ENCODE peak calls at places on chromosomes 12 and 14, in six cellular contexts. J is aorta, S is vagina, L is sigmoid colon, B is psoas muscle, K is GM23248. W is an unnamed sample.
A peak's percentile ranks its signal among the peaks of the same experiment; 100 is the strongest.

GRCh38 chr12:131555866-131556265 is 155.0 kb upstream of the SFSWAP start:
- DNase-seq in J (no peak), L (no peak), K (no peak), S (no peak), B (no peak), W (no peak)

GRCh38 chr12:111434049-111434448 is 28.3 kb downstream of the SH2B3 start:
- DNase-seq in L (no peak), J (peak; percentile 9), S (no peak), B (no peak), K (no peak), W (no peak)

GRCh38 chr14:63664143-63664460 is 22.4 kb upstream of the WDR89 start:
- DNase-seq in L (no peak), K (no peak), B (no peak), J (no peak), S (no peak), W (no peak)

GRCh38 chr12:111842556-111843396 is 748 bp downstream of the MAPKAPK5 start:
- DNase-seq in J (no peak), L (no peak), K (peak; percentile 63), B (no peak), S (no peak), W (peak; percentile 29)

GRCh38 chr12:3489057-3489456 is 1.9 kb upstream of the PRMT8 start:
- DNase-seq in S (no peak), L (no peak), B (no peak), J (no peak), K (peak; percentile 39), W (no peak)

GRCh38 chr14:81509838-81510452 is 23.7 kb downstream of the SEL1L start:
- DNase-seq in J (no peak), K (peak; percentile 25), L (no peak), B (no peak), S (no peak), W (peak; percentile 88)

GRCh38 chr12:28710882-28711281 is 438.2 kb upstream of the FAR2 start:
- DNase-seq in S (no peak), J (no peak), B (no peak), K (peak; percentile 92), L (no peak), W (no peak)

GRCh38 chr14:54300881-54301280 is 95.9 kb upstream of the CDKN3 start:
- DNase-seq in J (no peak), S (no peak), L (no peak), B (no peak), K (no peak), W (no peak)

GRCh38 chr12:61860439-61860838 is 399.8 kb upstream of the USP15 start:
- DNase-seq in K (no peak), B (no peak), S (no peak), L (no peak), J (no peak), W (no peak)

GRCh38 chr12:49983892-49984291 is 11.1 kb downstream of the AQP6 start:
- DNase-seq in J (no peak), K (peak; percentile 87), L (no peak), S (no peak), B (no peak), W (peak; percentile 92)

GRCh38 chr12:57141249-57141648 is 6.2 kb downstream of the LRP1-AS start:
- DNase-seq in K (no peak), L (no peak), B (no peak), S (no peak), J (peak; percentile 32), W (no peak)

GRCh38 chr14:99137001-99137700 is 134.8 kb downstream of the BCL11B start:
- DNase-seq in K (no peak), L (peak; percentile 24), S (peak; percentile 77), B (no peak), J (peak; percentile 5), W (no peak)

GRCh38 chr14:72663076-72663487 is 230.8 kb downstream of the DPF3 start:
- DNase-seq in K (no peak), S (no peak), J (no peak), B (no peak), L (no peak), W (no peak)

GRCh38 chr12:123363743-123364531 is 710 bp downstream of the SBNO1 start:
- DNase-seq in J (peak; percentile 58), K (peak; percentile 59), L (peak; percentile 69), S (peak; percentile 88), B (peak; percentile 70), W (peak; percentile 50)

GRCh38 chr12:90801776-90802175 is 153.2 kb downstream of the CCER1 start:
- DNase-seq in K (peak; percentile 72), B (no peak), J (no peak), S (no peak), L (no peak), W (no peak)

GRCh38 chr12:124938606-124939427 is 24.4 kb upstream of the UBC start:
- DNase-seq in B (peak; percentile 81), S (peak; percentile 89), J (peak; percentile 78), K (peak; percentile 97), L (peak; percentile 86), W (peak; percentile 88)

GRCh38 chr12:122982494-122982850 is 2.0 kb downstream of the ARL6IP4 start:
- DNase-seq in L (no peak), K (no peak), J (no peak), B (peak; percentile 38), S (no peak), W (no peak)

DNA sequence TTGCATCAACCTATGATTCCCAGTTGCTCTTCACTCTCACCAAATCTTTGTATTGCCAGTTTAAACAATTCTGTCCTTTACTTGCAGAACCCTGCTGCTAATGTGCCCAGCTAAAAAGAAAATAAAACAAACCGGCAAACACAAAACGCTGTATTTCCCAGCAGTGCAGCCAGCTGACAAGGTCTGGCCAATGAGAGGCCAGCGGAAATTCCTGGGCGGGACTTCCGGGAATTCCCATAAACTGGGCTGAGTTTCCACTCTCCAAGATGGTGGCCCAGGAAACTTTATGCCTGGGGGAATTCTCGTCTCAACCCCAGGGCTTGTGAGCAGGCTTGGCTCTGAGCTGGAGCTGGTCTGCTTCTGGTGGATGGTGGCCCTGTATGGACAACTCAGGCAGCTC is 807.3 kb upstream of the TMEM132C start:
- DNase-seq in K (no peak), S (no peak), J (no peak), B (no peak), L (no peak), W (no peak)
- H3K27me3 ChIP-seq in K (peaks cover 12% of the 10 kb centered on the region), S (peaks cover 11% of the 10 kb centered on the region), J (no peaks in the 10 kb centered on the region), B (no peaks in the 10 kb centered on the region), L (peaks cover 20% of the 10 kb centered on the region), W (peaks cover 46% of the 10 kb centered on the region)

GRCh38 chr14:58151264-58151700 is 731 bp downstream of the ARMH4 start:
- DNase-seq in L (no peak), J (no peak), B (no peak), K (no peak), S (no peak), W (no peak)

GRCh38 chr14:58141893-58142292 is 10.1 kb downstream of the ARMH4 start:
- DNase-seq in K (no peak), S (no peak), B (no peak), L (no peak), J (no peak), W (no peak)

GRCh38 chr14:58149196-58149595 is 2.8 kb downstream of the ARMH4 start:
- DNase-seq in L (no peak), J (no peak), S (no peak), K (no peak), B (no peak), W (no peak)

GRCh38 chr14:58150243-58150805 is 1.7 kb downstream of the ARMH4 start:
- DNase-seq in J (no peak), K (no peak), B (no peak), L (no peak), S (no peak), W (no peak)

DNA sequence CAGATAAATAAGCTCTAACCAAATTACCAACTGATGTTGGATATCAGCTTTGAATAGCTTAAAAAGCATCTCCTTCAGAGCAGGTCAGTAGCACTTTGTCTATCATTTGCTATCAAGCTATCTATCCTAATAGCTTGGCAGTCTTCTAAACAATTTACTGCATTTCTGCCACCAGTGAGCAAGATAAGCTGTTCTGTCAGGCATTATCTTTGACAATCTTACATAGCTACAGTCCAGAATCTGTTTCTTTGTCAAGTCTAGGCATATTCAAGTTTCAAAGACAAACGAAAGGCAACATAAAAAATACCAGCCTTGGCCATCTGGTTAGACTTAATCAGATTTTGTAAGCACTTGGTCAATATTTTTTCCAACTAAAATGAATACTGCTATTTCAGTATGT is 5.6 kb downstream of the ARMH4 start:
- DNase-seq in K (no peak), S (no peak), L (no peak), B (no peak), J (no peak), W (no peak)
- H3K27me3 ChIP-seq in K (peaks cover 6% of the 10 kb centered on the region), S (no peaks in the 10 kb centered on the region), L (no peaks in the 10 kb centered on the region), B (no peaks in the 10 kb centered on the region), J (no peaks in the 10 kb centered on the region), W (peaks cover 21% of the 10 kb centered on the region)

GRCh38 chr14:41605550-41606248 is 977 bp upstream of the LRFN5 start:
- DNase-seq in L (peak; percentile 62), J (no peak), K (peak; percentile 55), S (peak; percentile 86), B (peak; percentile 25), W (peak; percentile 84)

GRCh38 chr14:41607119-41607785 is 576 bp downstream of the LRFN5 start:
- DNase-seq in L (no peak), J (no peak), S (peak; percentile 87), K (peak; percentile 56), B (peak; percentile 30), W (peak; percentile 75)

GRCh38 chr14:41606249-41607118 is at the start of gene LRFN5:
- DNase-seq in K (peak; percentile 79), S (no peak), J (peak; percentile 56), L (peak; percentile 67), B (peak; percentile 54), W (peak; percentile 82)

GRCh38 chr14:41607966-41608663 is 1.4 kb downstream of the LRFN5 start:
- DNase-seq in S (peak; percentile 85), J (no peak), B (peak; percentile 28), K (peak; percentile 45), L (peak; percentile 63), W (peak; percentile 58)

GRCh38 chr14:41604793-41605534 is 1.7 kb upstream of the LRFN5 start:
- DNase-seq in L (peak; percentile 77), S (peak; percentile 87), J (no peak), B (peak; percentile 65), K (peak; percentile 88), W (peak; percentile 92)
- H3K27me3 ChIP-seq in L (peaks cover 40% of the 10 kb centered on the region), S (no peaks in the 10 kb centered on the region), J (peaks cover 2% of the 10 kb centered on the region), B (no peaks in the 10 kb centered on the region), K (peaks cover 11% of the 10 kb centered on the region), W (no peaks in the 10 kb centered on the region)

GRCh38 chr14:100724061-100724460 is 2.6 kb upstream of the DLK1 start:
- DNase-seq in B (peak; percentile 12), J (no peak), S (no peak), L (no peak), K (no peak), W (no peak)
- H3K27me3 ChIP-seq in B (no peaks in the 10 kb centered on the region), J (no peaks in the 10 kb centered on the region), S (no peaks in the 10 kb centered on the region), L (peaks cover 35% of the 10 kb centered on the region), K (peaks cover 52% of the 10 kb centered on the region), W (peaks cover 34% of the 10 kb centered on the region)

GRCh38 chr12:113088971-113089756 is 32.6 kb downstream of the DTX1 start:
- DNase-seq in L (no peak), K (no peak), J (no peak), S (no peak), B (no peak), W (no peak)
- H3K27me3 ChIP-seq in L (peaks cover 33% of the 10 kb centered on the region), K (peaks cover 14% of the 10 kb centered on the region), J (no peaks in the 10 kb centered on the region), S (no peaks in the 10 kb centered on the region), B (no peaks in the 10 kb centered on the region), W (no peaks in the 10 kb centered on the region)

DNA sequence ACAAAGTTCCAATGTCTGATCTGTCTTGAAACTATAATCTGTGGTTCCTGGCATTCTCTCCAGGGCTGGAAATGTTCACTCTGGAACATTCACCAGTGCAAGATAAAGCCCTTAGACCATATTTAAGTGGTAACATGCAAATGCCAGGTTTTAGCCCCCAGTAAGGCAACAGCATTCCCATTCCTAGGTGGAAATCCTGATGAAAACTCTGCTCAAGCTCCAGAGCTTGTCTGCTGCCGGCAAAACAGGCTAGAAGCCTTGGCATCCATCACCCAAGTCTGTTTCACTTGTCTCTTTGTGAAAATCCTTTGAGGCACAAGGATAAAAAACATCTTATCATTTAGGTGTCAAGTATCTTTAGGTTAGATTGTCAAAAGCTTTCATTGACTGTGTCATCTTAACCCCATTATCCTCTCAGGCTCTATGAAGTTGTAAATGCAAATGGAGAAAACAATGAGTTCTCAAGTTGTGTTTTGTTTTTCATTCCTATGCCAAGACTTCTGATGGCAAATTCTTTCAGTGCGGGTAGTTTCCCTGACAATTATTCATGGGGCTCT is 344.7 kb downstream of the NELL2 start:
- DNase-seq in J (no peak), L (no peak), S (no peak), K (no peak), B (no peak), W (no peak)
- H3K27me3 ChIP-seq in J (no peaks in the 10 kb centered on the region), L (no peaks in the 10 kb centered on the region), S (no peaks in the 10 kb centered on the region), K (no peaks in the 10 kb centered on the region), B (no peaks in the 10 kb centered on the region), W (no peaks in the 10 kb centered on the region)

W was measured in A673.